ENCODE peak calls at places on chromosomes 5 and 9, in four cellular contexts. O is frontal cortex, F is foreskin fibroblast, Y is NCI-H774. J is an unnamed sample.
A peak's percentile ranks its signal among the peaks of the same experiment; 100 is the strongest.

GRCh38 chr5:125484272-125485002 is 738.0 kb upstream of the ZNF608 start:
- DNase-seq in O (no peak), F (peak; percentile 94), Y (peak; percentile 67), J (no peak)

GRCh38 chr9:135526730-135527571 is 5.7 kb downstream of the LCN1 start:
- DNase-seq in O (no peak), F (no peak), Y (no peak), J (no peak)

GRCh38 chr5:79560774-79561524 is 47.0 kb upstream of the HOMER1 start:
- DNase-seq in O (no peak), F (peak; percentile 39), Y (no peak), J (no peak)

GRCh38 chr9:134637696-134638502 is 3.7 kb upstream of the COL5A1 start:
- DNase-seq in O (no peak), F (no peak), Y (no peak), J (no peak)

GRCh38 chr5:108059334-108059733 is 322.6 kb downstream of the FBXL17 start:
- DNase-seq in O (no peak), F (no peak), Y (no peak), J (no peak)

GRCh38 chr5:55680353-55680752 is 31.8 kb downstream of the SLC38A9 start:
- DNase-seq in O (no peak), F (no peak), Y (no peak), J (no peak)

GRCh38 chr9:107504585-107505455 is 15.3 kb upstream of the KLF4 start:
- DNase-seq in O (peak; percentile 47), F (peak; percentile 89), Y (peak; percentile 45), J (no peak)

GRCh38 chr5:5979362-5979760 is 399.0 kb downstream of the MED10 start:
- DNase-seq in O (no peak), F (no peak), Y (no peak), J (no peak)

GRCh38 chr9:107847977-107848376 is 358.4 kb upstream of the KLF4 start:
- DNase-seq in O (no peak), F (peak; percentile 29), Y (no peak), J (no peak)

GRCh38 chr5:80957031-80957761 is 3.0 kb upstream of the RASGRF2 start:
- DNase-seq in O (no peak), F (no peak), Y (peak; percentile 86), J (no peak)

GRCh38 chr5:113084402-113085083 is 107.9 kb downstream of the DCP2 start:
- DNase-seq in O (no peak), F (no peak), Y (no peak), J (no peak)

GRCh38 chr5:121366515-121366914 is 485.2 kb upstream of the FTMT start:
- DNase-seq in O (no peak), F (peak; percentile 62), Y (no peak), J (no peak)

GRCh38 chr9:112112941-112113399 is 62.1 kb downstream of the SUSD1 start:
- DNase-seq in O (no peak), F (no peak), Y (no peak), J (no peak)

GRCh38 chr9:37949576-37949975 is 45.6 kb upstream of the SLC25A51 start:
- DNase-seq in O (no peak), F (no peak), Y (no peak), J (no peak)

GRCh38 chr5:148457183-148457620 is 73.4 kb downstream of the FBXO38 start:
- DNase-seq in O (no peak), F (no peak), Y (peak; percentile 32), J (no peak)

GRCh38 chr9:112135706-112136105 is 39.4 kb downstream of the SUSD1 start:
- DNase-seq in O (no peak), F (no peak), Y (no peak), J (no peak)

GRCh38 chr5:91288117-91288516 is 95.0 kb downstream of the ARRDC3 start:
- DNase-seq in O (no peak), F (no peak), Y (no peak), J (no peak)

GRCh38 chr9:69461488-69461887 is 136.5 kb downstream of the ENTREP1 start:
- DNase-seq in O (no peak), F (no peak), Y (no peak), J (no peak)

GRCh38 chr9:31700252-31701045 is 684.0 kb upstream of the ACO1 start:
- DNase-seq in O (no peak), F (no peak), Y (no peak), J (no peak)

GRCh38 chr9:131617611-131618010 is 72.3 kb downstream of the PRRT1B start:
- DNase-seq in O (no peak), F (no peak), Y (no peak), J (no peak)

GRCh38 chr5:181200816-181201215 is 4.2 kb downstream of the TRIM7 start:
- DNase-seq in O (no peak), F (no peak), Y (no peak), J (no peak)